ENCODE peak calls at places on chromosomes 2 and 18, in nine cellular contexts. One of them, this sample, is unnamed.

GRCh38 chr2:220781622-220782241 is 790.4 kb downstream of the EPHA4 start:
- DNase-seq in stimulated activated CD4-positive, alpha-beta T cell treated with anti-CD3 and anti-CD28 coated beads, Interleukin-2, amount 100 ng/mL, for 48 hours: no peak
- DNase-seq in activated T-cell treated with anti-CD3 and anti-CD28 coated beads, Interleukin-2, amount 50 U/mL, for 1 hour: no peak
- DNase-seq in fibroblast of gingiva: no peak
- DNase-seq in CD8-positive, alpha-beta T cell: no peak
- DNase-seq in BE2C: no peak
- DNase-seq in SK-N-DZ: no peak
- DNase-seq in SJSA1: no peak
- DNase-seq in foreskin fibroblast: no peak
- DNase-seq in this sample: no peak

GRCh38 chr18:40159141-40160017 is 1795.7 kb upstream of the PIK3C3 start:
- DNase-seq in fibroblast of gingiva: peak; percentile 32
- DNase-seq in stimulated activated CD4-positive, alpha-beta T cell treated with anti-CD3 and anti-CD28 coated beads, Interleukin-2, amount 100 ng/mL, for 48 hours: no peak
- DNase-seq in foreskin fibroblast: peak; percentile 24
- DNase-seq in SJSA1: no peak
- DNase-seq in SK-N-DZ: peak; percentile 68
- DNase-seq in activated T-cell treated with anti-CD3 and anti-CD28 coated beads, Interleukin-2, amount 50 U/mL, for 1 hour: no peak
- DNase-seq in CD8-positive, alpha-beta T cell: no peak
- DNase-seq in BE2C: no peak
- DNase-seq in this sample: peak; percentile 32

GRCh38 chr18:784470-785172 is 27.4 kb downstream of the YES1 start:
- DNase-seq in stimulated activated CD4-positive, alpha-beta T cell treated with anti-CD3 and anti-CD28 coated beads, Interleukin-2, amount 100 ng/mL, for 48 hours: no peak
- DNase-seq in BE2C: no peak
- DNase-seq in fibroblast of gingiva: no peak
- DNase-seq in CD8-positive, alpha-beta T cell: no peak
- DNase-seq in SJSA1: no peak
- DNase-seq in foreskin fibroblast: no peak
- DNase-seq in SK-N-DZ: no peak
- DNase-seq in activated T-cell treated with anti-CD3 and anti-CD28 coated beads, Interleukin-2, amount 50 U/mL, for 1 hour: no peak
- DNase-seq in this sample: no peak

GRCh38 chr2:200575957-200576356 is 9.9 kb upstream of the AOX1 start:
- DNase-seq in stimulated activated CD4-positive, alpha-beta T cell treated with anti-CD3 and anti-CD28 coated beads, Interleukin-2, amount 100 ng/mL, for 48 hours: no peak
- DNase-seq in foreskin fibroblast: no peak
- DNase-seq in fibroblast of gingiva: no peak
- DNase-seq in BE2C: no peak
- DNase-seq in SJSA1: no peak
- DNase-seq in activated T-cell treated with anti-CD3 and anti-CD28 coated beads, Interleukin-2, amount 50 U/mL, for 1 hour: no peak
- DNase-seq in SK-N-DZ: no peak
- DNase-seq in CD8-positive, alpha-beta T cell: no peak
- DNase-seq in this sample: no peak

GRCh38 chr2:88190808-88191721 is 20.9 kb downstream of the THNSL2 start:
- DNase-seq in SK-N-DZ: peak; percentile 25
- DNase-seq in BE2C: peak; percentile 30
- DNase-seq in SJSA1: no peak
- DNase-seq in stimulated activated CD4-positive, alpha-beta T cell treated with anti-CD3 and anti-CD28 coated beads, Interleukin-2, amount 100 ng/mL, for 48 hours: no peak
- DNase-seq in activated T-cell treated with anti-CD3 and anti-CD28 coated beads, Interleukin-2, amount 50 U/mL, for 1 hour: no peak
- DNase-seq in foreskin fibroblast: no peak
- DNase-seq in fibroblast of gingiva: no peak
- DNase-seq in CD8-positive, alpha-beta T cell: no peak
- DNase-seq in this sample: peak; percentile 51

GRCh38 chr2:95158891-95159619 is 593 bp downstream of the ZNF514 start:
- DNase-seq in CD8-positive, alpha-beta T cell: peak; percentile 65
- DNase-seq in stimulated activated CD4-positive, alpha-beta T cell treated with anti-CD3 and anti-CD28 coated beads, Interleukin-2, amount 100 ng/mL, for 48 hours: peak; percentile 18
- DNase-seq in activated T-cell treated with anti-CD3 and anti-CD28 coated beads, Interleukin-2, amount 50 U/mL, for 1 hour: peak; percentile 58
- DNase-seq in SJSA1: peak; percentile 58
- DNase-seq in BE2C: peak; percentile 19
- DNase-seq in SK-N-DZ: peak; percentile 31
- DNase-seq in fibroblast of gingiva: peak; percentile 48
- DNase-seq in foreskin fibroblast: peak; percentile 31
- DNase-seq in this sample: peak; percentile 17

GRCh38 chr2:241595600-241596140 is 37.1 kb downstream of the BOK start:
- DNase-seq in SJSA1: no peak
- DNase-seq in CD8-positive, alpha-beta T cell: no peak
- DNase-seq in fibroblast of gingiva: no peak
- DNase-seq in SK-N-DZ: no peak
- DNase-seq in activated T-cell treated with anti-CD3 and anti-CD28 coated beads, Interleukin-2, amount 50 U/mL, for 1 hour: no peak
- DNase-seq in stimulated activated CD4-positive, alpha-beta T cell treated with anti-CD3 and anti-CD28 coated beads, Interleukin-2, amount 100 ng/mL, for 48 hours: peak; percentile 7
- DNase-seq in foreskin fibroblast: no peak
- DNase-seq in BE2C: peak; percentile 48
- DNase-seq in this sample: no peak

GRCh38 chr18:3225588-3225987 is 5.8 kb upstream of the MYOM1 start:
- DNase-seq in SJSA1: no peak
- DNase-seq in fibroblast of gingiva: no peak
- DNase-seq in activated T-cell treated with anti-CD3 and anti-CD28 coated beads, Interleukin-2, amount 50 U/mL, for 1 hour: no peak
- DNase-seq in SK-N-DZ: no peak
- DNase-seq in BE2C: no peak
- DNase-seq in foreskin fibroblast: no peak
- DNase-seq in CD8-positive, alpha-beta T cell: no peak
- DNase-seq in stimulated activated CD4-positive, alpha-beta T cell treated with anti-CD3 and anti-CD28 coated beads, Interleukin-2, amount 100 ng/mL, for 48 hours: no peak
- DNase-seq in this sample: no peak

GRCh38 chr2:191795711-191796110 is 51.2 kb downstream of the CAVIN2 start:
- DNase-seq in SK-N-DZ: no peak
- DNase-seq in fibroblast of gingiva: no peak
- DNase-seq in SJSA1: no peak
- DNase-seq in BE2C: no peak
- DNase-seq in CD8-positive, alpha-beta T cell: no peak
- DNase-seq in foreskin fibroblast: no peak
- DNase-seq in stimulated activated CD4-positive, alpha-beta T cell treated with anti-CD3 and anti-CD28 coated beads, Interleukin-2, amount 100 ng/mL, for 48 hours: no peak
- DNase-seq in activated T-cell treated with anti-CD3 and anti-CD28 coated beads, Interleukin-2, amount 50 U/mL, for 1 hour: no peak
- DNase-seq in this sample: no peak

GRCh38 chr2:134549104-134549503 is 169.7 kb downstream of the TMEM163 start:
- DNase-seq in fibroblast of gingiva: peak; percentile 21
- DNase-seq in CD8-positive, alpha-beta T cell: no peak
- DNase-seq in BE2C: no peak
- DNase-seq in SJSA1: no peak
- DNase-seq in foreskin fibroblast: peak; percentile 9
- DNase-seq in activated T-cell treated with anti-CD3 and anti-CD28 coated beads, Interleukin-2, amount 50 U/mL, for 1 hour: no peak
- DNase-seq in SK-N-DZ: no peak
- DNase-seq in stimulated activated CD4-positive, alpha-beta T cell treated with anti-CD3 and anti-CD28 coated beads, Interleukin-2, amount 100 ng/mL, for 48 hours: no peak
- DNase-seq in this sample: no peak

GRCh38 chr2:67619204-67619603 is 222.1 kb downstream of the ETAA1 start:
- DNase-seq in BE2C: no peak
- DNase-seq in SJSA1: no peak
- DNase-seq in fibroblast of gingiva: peak; percentile 40
- DNase-seq in stimulated activated CD4-positive, alpha-beta T cell treated with anti-CD3 and anti-CD28 coated beads, Interleukin-2, amount 100 ng/mL, for 48 hours: no peak
- DNase-seq in activated T-cell treated with anti-CD3 and anti-CD28 coated beads, Interleukin-2, amount 50 U/mL, for 1 hour: no peak
- DNase-seq in foreskin fibroblast: peak; percentile 61
- DNase-seq in SK-N-DZ: no peak
- DNase-seq in CD8-positive, alpha-beta T cell: no peak
- DNase-seq in this sample: no peak

GRCh38 chr2:232773815-232774214 is 2.5 kb downstream of the KCNJ13 start:
- DNase-seq in BE2C: no peak
- DNase-seq in SJSA1: no peak
- DNase-seq in CD8-positive, alpha-beta T cell: no peak
- DNase-seq in SK-N-DZ: no peak
- DNase-seq in foreskin fibroblast: no peak
- DNase-seq in stimulated activated CD4-positive, alpha-beta T cell treated with anti-CD3 and anti-CD28 coated beads, Interleukin-2, amount 100 ng/mL, for 48 hours: no peak
- DNase-seq in activated T-cell treated with anti-CD3 and anti-CD28 coated beads, Interleukin-2, amount 50 U/mL, for 1 hour: no peak
- DNase-seq in fibroblast of gingiva: no peak
- DNase-seq in this sample: no peak

GRCh38 chr2:170504820-170505145 is 210.4 kb upstream of the SP5 start:
- DNase-seq in SK-N-DZ: no peak
- DNase-seq in stimulated activated CD4-positive, alpha-beta T cell treated with anti-CD3 and anti-CD28 coated beads, Interleukin-2, amount 100 ng/mL, for 48 hours: no peak
- DNase-seq in foreskin fibroblast: no peak
- DNase-seq in CD8-positive, alpha-beta T cell: no peak
- DNase-seq in SJSA1: no peak
- DNase-seq in fibroblast of gingiva: no peak
- DNase-seq in BE2C: no peak
- DNase-seq in activated T-cell treated with anti-CD3 and anti-CD28 coated beads, Interleukin-2, amount 50 U/mL, for 1 hour: no peak
- DNase-seq in this sample: no peak

GRCh38 chr2:195307751-195308150 is 349.3 kb upstream of the SLC39A10 start:
- DNase-seq in stimulated activated CD4-positive, alpha-beta T cell treated with anti-CD3 and anti-CD28 coated beads, Interleukin-2, amount 100 ng/mL, for 48 hours: no peak
- DNase-seq in SK-N-DZ: no peak
- DNase-seq in BE2C: no peak
- DNase-seq in fibroblast of gingiva: no peak
- DNase-seq in foreskin fibroblast: no peak
- DNase-seq in SJSA1: no peak
- DNase-seq in activated T-cell treated with anti-CD3 and anti-CD28 coated beads, Interleukin-2, amount 50 U/mL, for 1 hour: no peak
- DNase-seq in CD8-positive, alpha-beta T cell: no peak
- DNase-seq in this sample: no peak

GRCh38 chr2:100394111-100394641 is 23.3 kb downstream of the CHST10 start:
- DNase-seq in BE2C: peak; percentile 67
- DNase-seq in stimulated activated CD4-positive, alpha-beta T cell treated with anti-CD3 and anti-CD28 coated beads, Interleukin-2, amount 100 ng/mL, for 48 hours: no peak
- DNase-seq in foreskin fibroblast: no peak
- DNase-seq in CD8-positive, alpha-beta T cell: peak; percentile 35
- DNase-seq in fibroblast of gingiva: no peak
- DNase-seq in SJSA1: no peak
- DNase-seq in activated T-cell treated with anti-CD3 and anti-CD28 coated beads, Interleukin-2, amount 50 U/mL, for 1 hour: no peak
- DNase-seq in SK-N-DZ: no peak
- DNase-seq in this sample: no peak

GRCh38 chr2:132911726-132912724 is 242.0 kb upstream of the LYPD1 start:
- DNase-seq in SK-N-DZ: no peak
- DNase-seq in activated T-cell treated with anti-CD3 and anti-CD28 coated beads, Interleukin-2, amount 50 U/mL, for 1 hour: no peak
- DNase-seq in foreskin fibroblast: no peak
- DNase-seq in SJSA1: no peak
- DNase-seq in CD8-positive, alpha-beta T cell: no peak
- DNase-seq in stimulated activated CD4-positive, alpha-beta T cell treated with anti-CD3 and anti-CD28 coated beads, Interleukin-2, amount 100 ng/mL, for 48 hours: no peak
- DNase-seq in BE2C: peak; percentile 22
- DNase-seq in fibroblast of gingiva: no peak
- DNase-seq in this sample: no peak

GRCh38 chr2:85823951-85824350 is 64.8 kb downstream of the ST3GAL5 start:
- DNase-seq in CD8-positive, alpha-beta T cell: no peak
- DNase-seq in activated T-cell treated with anti-CD3 and anti-CD28 coated beads, Interleukin-2, amount 50 U/mL, for 1 hour: no peak
- DNase-seq in SJSA1: no peak
- DNase-seq in SK-N-DZ: no peak
- DNase-seq in BE2C: no peak
- DNase-seq in fibroblast of gingiva: no peak
- DNase-seq in foreskin fibroblast: no peak
- DNase-seq in stimulated activated CD4-positive, alpha-beta T cell treated with anti-CD3 and anti-CD28 coated beads, Interleukin-2, amount 100 ng/mL, for 48 hours: no peak
- DNase-seq in this sample: no peak

GRCh38 chr18:8982416-8983183 is 119.9 kb upstream of the NDUFV2 start:
- DNase-seq in activated T-cell treated with anti-CD3 and anti-CD28 coated beads, Interleukin-2, amount 50 U/mL, for 1 hour: no peak
- DNase-seq in fibroblast of gingiva: peak; percentile 86
- DNase-seq in CD8-positive, alpha-beta T cell: no peak
- DNase-seq in SK-N-DZ: peak; percentile 64
- DNase-seq in SJSA1: peak; percentile 62
- DNase-seq in stimulated activated CD4-positive, alpha-beta T cell treated with anti-CD3 and anti-CD28 coated beads, Interleukin-2, amount 100 ng/mL, for 48 hours: no peak
- DNase-seq in foreskin fibroblast: peak; percentile 80
- DNase-seq in BE2C: peak; percentile 51
- DNase-seq in this sample: no peak

GRCh38 chr18:78607221-78607620 is 372.4 kb upstream of the SALL3 start:
- DNase-seq in foreskin fibroblast: no peak
- DNase-seq in SK-N-DZ: no peak
- DNase-seq in stimulated activated CD4-positive, alpha-beta T cell treated with anti-CD3 and anti-CD28 coated beads, Interleukin-2, amount 100 ng/mL, for 48 hours: no peak
- DNase-seq in CD8-positive, alpha-beta T cell: peak; percentile 21
- DNase-seq in SJSA1: no peak
- DNase-seq in fibroblast of gingiva: no peak
- DNase-seq in BE2C: no peak
- DNase-seq in activated T-cell treated with anti-CD3 and anti-CD28 coated beads, Interleukin-2, amount 50 U/mL, for 1 hour: no peak
- DNase-seq in this sample: no peak

GRCh38 chr2:8685697-8686358 is 4.0 kb downstream of the ID2 start:
- DNase-seq in SK-N-DZ: peak; percentile 60
- DNase-seq in activated T-cell treated with anti-CD3 and anti-CD28 coated beads, Interleukin-2, amount 50 U/mL, for 1 hour: peak; percentile 91
- DNase-seq in fibroblast of gingiva: no peak
- DNase-seq in BE2C: peak; percentile 86
- DNase-seq in CD8-positive, alpha-beta T cell: peak; percentile 93
- DNase-seq in SJSA1: peak; percentile 66
- DNase-seq in foreskin fibroblast: no peak
- DNase-seq in stimulated activated CD4-positive, alpha-beta T cell treated with anti-CD3 and anti-CD28 coated beads, Interleukin-2, amount 100 ng/mL, for 48 hours: peak; percentile 86
- DNase-seq in this sample: peak; percentile 50

GRCh38 chr2:215537621-215538020 is 101.8 kb upstream of the FN1 start:
- DNase-seq in SJSA1: no peak
- DNase-seq in BE2C: no peak
- DNase-seq in stimulated activated CD4-positive, alpha-beta T cell treated with anti-CD3 and anti-CD28 coated beads, Interleukin-2, amount 100 ng/mL, for 48 hours: no peak
- DNase-seq in foreskin fibroblast: peak; percentile 86
- DNase-seq in activated T-cell treated with anti-CD3 and anti-CD28 coated beads, Interleukin-2, amount 50 U/mL, for 1 hour: no peak
- DNase-seq in fibroblast of gingiva: peak; percentile 85
- DNase-seq in CD8-positive, alpha-beta T cell: no peak
- DNase-seq in SK-N-DZ: no peak
- DNase-seq in this sample: no peak

GRCh38 chr2:102046135-102046901 is 54.6 kb downstream of the IL1R2 start:
- DNase-seq in SK-N-DZ: no peak
- DNase-seq in foreskin fibroblast: peak; percentile 63
- DNase-seq in activated T-cell treated with anti-CD3 and anti-CD28 coated beads, Interleukin-2, amount 50 U/mL, for 1 hour: no peak
- DNase-seq in SJSA1: no peak
- DNase-seq in fibroblast of gingiva: peak; percentile 47
- DNase-seq in stimulated activated CD4-positive, alpha-beta T cell treated with anti-CD3 and anti-CD28 coated beads, Interleukin-2, amount 100 ng/mL, for 48 hours: no peak
- DNase-seq in CD8-positive, alpha-beta T cell: no peak
- DNase-seq in BE2C: no peak
- DNase-seq in this sample: no peak

GRCh38 chr2:3282056-3282998 is 95.3 kb downstream of the EIPR1 start:
- DNase-seq in fibroblast of gingiva: peak; percentile 49
- DNase-seq in SJSA1: no peak
- DNase-seq in SK-N-DZ: no peak
- DNase-seq in activated T-cell treated with anti-CD3 and anti-CD28 coated beads, Interleukin-2, amount 50 U/mL, for 1 hour: no peak
- DNase-seq in CD8-positive, alpha-beta T cell: no peak
- DNase-seq in stimulated activated CD4-positive, alpha-beta T cell treated with anti-CD3 and anti-CD28 coated beads, Interleukin-2, amount 100 ng/mL, for 48 hours: no peak
- DNase-seq in BE2C: peak; percentile 91
- DNase-seq in foreskin fibroblast: peak; percentile 48
- DNase-seq in this sample: no peak

GRCh38 chr2:171491292-171491691 is 31.0 kb upstream of the CYBRD1 start:
- DNase-seq in CD8-positive, alpha-beta T cell: no peak
- DNase-seq in BE2C: no peak
- DNase-seq in activated T-cell treated with anti-CD3 and anti-CD28 coated beads, Interleukin-2, amount 50 U/mL, for 1 hour: no peak
- DNase-seq in SK-N-DZ: no peak
- DNase-seq in fibroblast of gingiva: no peak
- DNase-seq in stimulated activated CD4-positive, alpha-beta T cell treated with anti-CD3 and anti-CD28 coated beads, Interleukin-2, amount 100 ng/mL, for 48 hours: no peak
- DNase-seq in SJSA1: no peak
- DNase-seq in foreskin fibroblast: no peak
- DNase-seq in this sample: no peak

GRCh38 chr18:79353238-79353637 is 42.5 kb upstream of the NFATC1 start:
- DNase-seq in SK-N-DZ: peak; percentile 21
- DNase-seq in foreskin fibroblast: no peak
- DNase-seq in CD8-positive, alpha-beta T cell: no peak
- DNase-seq in activated T-cell treated with anti-CD3 and anti-CD28 coated beads, Interleukin-2, amount 50 U/mL, for 1 hour: no peak
- DNase-seq in BE2C: no peak
- DNase-seq in stimulated activated CD4-positive, alpha-beta T cell treated with anti-CD3 and anti-CD28 coated beads, Interleukin-2, amount 100 ng/mL, for 48 hours: no peak
- DNase-seq in fibroblast of gingiva: no peak
- DNase-seq in SJSA1: peak; percentile 44
- DNase-seq in this sample: no peak

GRCh38 chr2:200422532-200423262 is 87.2 kb downstream of the KCTD18 start:
- DNase-seq in foreskin fibroblast: no peak
- DNase-seq in SK-N-DZ: no peak
- DNase-seq in fibroblast of gingiva: peak; percentile 52
- DNase-seq in CD8-positive, alpha-beta T cell: no peak
- DNase-seq in BE2C: no peak
- DNase-seq in SJSA1: no peak
- DNase-seq in activated T-cell treated with anti-CD3 and anti-CD28 coated beads, Interleukin-2, amount 50 U/mL, for 1 hour: no peak
- DNase-seq in stimulated activated CD4-positive, alpha-beta T cell treated with anti-CD3 and anti-CD28 coated beads, Interleukin-2, amount 100 ng/mL, for 48 hours: no peak
- DNase-seq in this sample: no peak

GRCh38 chr2:98016908-98017700 is 21.4 kb upstream of the TMEM131 start:
- DNase-seq in SJSA1: no peak
- DNase-seq in stimulated activated CD4-positive, alpha-beta T cell treated with anti-CD3 and anti-CD28 coated beads, Interleukin-2, amount 100 ng/mL, for 48 hours: no peak
- DNase-seq in fibroblast of gingiva: no peak
- DNase-seq in SK-N-DZ: no peak
- DNase-seq in CD8-positive, alpha-beta T cell: no peak
- DNase-seq in activated T-cell treated with anti-CD3 and anti-CD28 coated beads, Interleukin-2, amount 50 U/mL, for 1 hour: no peak
- DNase-seq in foreskin fibroblast: no peak
- DNase-seq in BE2C: no peak
- DNase-seq in this sample: no peak